ENCODE peak calls at places on chromosomes 6 and 20, in eight cellular contexts. One of them, this sample, is unnamed.

GRCh38 chr20:49344975-49345374 is 67.1 kb upstream of the ZNFX1 start:
- DNase-seq in CD8-positive, alpha-beta T cell: no peak
- DNase-seq in GM23248: peak; percentile 99
- DNase-seq in mammary epithelial cell: peak; percentile 84
- DNase-seq in ovary: peak; percentile 31
- DNase-seq in ascending aorta: no peak
- DNase-seq in SJCRH30: peak; percentile 88
- DNase-seq in CD8-positive, alpha-beta memory T cell: no peak
- DNase-seq in this sample: no peak

GRCh38 chr6:98775205-98775604 is 59.2 kb upstream of the POU3F2 start:
- DNase-seq in CD8-positive, alpha-beta T cell: no peak
- DNase-seq in GM23248: no peak
- DNase-seq in mammary epithelial cell: no peak
- DNase-seq in ovary: no peak
- DNase-seq in ascending aorta: no peak
- DNase-seq in SJCRH30: no peak
- DNase-seq in CD8-positive, alpha-beta memory T cell: no peak
- DNase-seq in this sample: no peak

GRCh38 chr6:170091000-170091638 is 199.8 kb downstream of the DLL1 start:
- DNase-seq in CD8-positive, alpha-beta T cell: peak; percentile 47
- DNase-seq in GM23248: no peak
- DNase-seq in mammary epithelial cell: no peak
- DNase-seq in ovary: peak; percentile 10
- DNase-seq in ascending aorta: no peak
- DNase-seq in SJCRH30: no peak
- DNase-seq in CD8-positive, alpha-beta memory T cell: no peak
- DNase-seq in this sample: no peak

GRCh38 chr6:42045538-42046460 is 4.5 kb upstream of the TAF8 start:
- DNase-seq in CD8-positive, alpha-beta T cell: peak; percentile 89
- DNase-seq in GM23248: peak; percentile 45
- DNase-seq in mammary epithelial cell: peak; percentile 89
- DNase-seq in ovary: peak; percentile 92
- DNase-seq in ascending aorta: peak; percentile 88
- DNase-seq in SJCRH30: peak; percentile 88
- DNase-seq in CD8-positive, alpha-beta memory T cell: peak; percentile 88
- DNase-seq in this sample: peak; percentile 65

GRCh38 chr20:35711588-35712209 is 12.5 kb downstream of the ROMO1 start:
- DNase-seq in CD8-positive, alpha-beta T cell: no peak
- DNase-seq in GM23248: peak; percentile 1
- DNase-seq in mammary epithelial cell: no peak
- DNase-seq in ovary: no peak
- DNase-seq in ascending aorta: no peak
- DNase-seq in SJCRH30: no peak
- DNase-seq in CD8-positive, alpha-beta memory T cell: no peak
- DNase-seq in this sample: no peak

GRCh38 chr6:31652925-31653724 is 664 bp upstream of the BAG6 start:
- DNase-seq in CD8-positive, alpha-beta T cell: no peak
- DNase-seq in GM23248: peak; percentile 94
- DNase-seq in mammary epithelial cell: no peak
- DNase-seq in ovary: no peak
- DNase-seq in ascending aorta: peak; percentile 56
- DNase-seq in SJCRH30: no peak
- DNase-seq in CD8-positive, alpha-beta memory T cell: peak; percentile 92
- DNase-seq in this sample: peak; percentile 58

GRCh38 chr20:4160761-4161305 is 145.5 kb upstream of the RNF24 start:
- DNase-seq in CD8-positive, alpha-beta T cell: no peak
- DNase-seq in GM23248: no peak
- DNase-seq in mammary epithelial cell: no peak
- DNase-seq in ovary: no peak
- DNase-seq in ascending aorta: no peak
- DNase-seq in SJCRH30: no peak
- DNase-seq in CD8-positive, alpha-beta memory T cell: no peak
- DNase-seq in this sample: peak; percentile 67

GRCh38 chr6:95364016-95364604 is 213.2 kb upstream of the MANEA start:
- DNase-seq in CD8-positive, alpha-beta T cell: no peak
- DNase-seq in GM23248: peak; percentile 40
- DNase-seq in mammary epithelial cell: no peak
- DNase-seq in ovary: no peak
- DNase-seq in ascending aorta: no peak
- DNase-seq in SJCRH30: peak; percentile 54
- DNase-seq in CD8-positive, alpha-beta memory T cell: no peak
- DNase-seq in this sample: no peak

GRCh38 chr20:10228330-10228729 is 9.7 kb downstream of the SNAP25 start:
- DNase-seq in CD8-positive, alpha-beta T cell: no peak
- DNase-seq in GM23248: no peak
- DNase-seq in mammary epithelial cell: peak; percentile 53
- DNase-seq in ovary: no peak
- DNase-seq in ascending aorta: no peak
- DNase-seq in SJCRH30: no peak
- DNase-seq in CD8-positive, alpha-beta memory T cell: no peak
- DNase-seq in this sample: no peak

GRCh38 chr20:3406481-3407425 is 716 bp downstream of the DNAAF9 start:
- DNase-seq in CD8-positive, alpha-beta T cell: peak; percentile 50
- DNase-seq in GM23248: peak; percentile 87
- DNase-seq in mammary epithelial cell: peak; percentile 40
- DNase-seq in ovary: peak; percentile 42
- DNase-seq in ascending aorta: no peak
- DNase-seq in SJCRH30: peak; percentile 72
- DNase-seq in CD8-positive, alpha-beta memory T cell: peak; percentile 3
- DNase-seq in this sample: no peak

GRCh38 chr6:51805517-51805916 is 281.9 kb downstream of the PKHD1 start:
- DNase-seq in CD8-positive, alpha-beta T cell: no peak
- DNase-seq in GM23248: no peak
- DNase-seq in mammary epithelial cell: no peak
- DNase-seq in ovary: no peak
- DNase-seq in ascending aorta: no peak
- DNase-seq in SJCRH30: no peak
- DNase-seq in CD8-positive, alpha-beta memory T cell: no peak
- DNase-seq in this sample: no peak

GRCh38 chr6:149032599-149033405 is 284.7 kb upstream of the TAB2 start:
- DNase-seq in CD8-positive, alpha-beta T cell: no peak
- DNase-seq in GM23248: peak; percentile 93
- DNase-seq in mammary epithelial cell: peak; percentile 87
- DNase-seq in ovary: peak; percentile 61
- DNase-seq in ascending aorta: no peak
- DNase-seq in SJCRH30: peak; percentile 23
- DNase-seq in CD8-positive, alpha-beta memory T cell: no peak
- DNase-seq in this sample: no peak

GRCh38 chr6:40695114-40695513 is 108.0 kb upstream of the LRFN2 start:
- DNase-seq in CD8-positive, alpha-beta T cell: no peak
- DNase-seq in GM23248: no peak
- DNase-seq in mammary epithelial cell: no peak
- DNase-seq in ovary: no peak
- DNase-seq in ascending aorta: no peak
- DNase-seq in SJCRH30: no peak
- DNase-seq in CD8-positive, alpha-beta memory T cell: no peak
- DNase-seq in this sample: no peak

GRCh38 chr20:64149141-64149540 is 15.1 kb upstream of the MYT1 start:
- DNase-seq in CD8-positive, alpha-beta T cell: no peak
- DNase-seq in GM23248: no peak
- DNase-seq in mammary epithelial cell: no peak
- DNase-seq in ovary: no peak
- DNase-seq in ascending aorta: no peak
- DNase-seq in SJCRH30: no peak
- DNase-seq in CD8-positive, alpha-beta memory T cell: no peak
- DNase-seq in this sample: no peak

GRCh38 chr6:109455161-109455501 is 441 bp downstream of the MICAL1 start:
- DNase-seq in CD8-positive, alpha-beta T cell: peak; percentile 65
- DNase-seq in GM23248: peak; percentile 46
- DNase-seq in mammary epithelial cell: peak; percentile 27
- DNase-seq in ovary: peak; percentile 44
- DNase-seq in ascending aorta: no peak
- DNase-seq in SJCRH30: no peak
- DNase-seq in CD8-positive, alpha-beta memory T cell: peak; percentile 68
- DNase-seq in this sample: no peak

GRCh38 chr6:35049885-35050284 is 91.3 kb downstream of the TCP11 start:
- DNase-seq in CD8-positive, alpha-beta T cell: no peak
- DNase-seq in GM23248: peak; percentile 68
- DNase-seq in mammary epithelial cell: no peak
- DNase-seq in ovary: no peak
- DNase-seq in ascending aorta: no peak
- DNase-seq in SJCRH30: peak; percentile 84
- DNase-seq in CD8-positive, alpha-beta memory T cell: no peak
- DNase-seq in this sample: peak; percentile 41

GRCh38 chr6:167152858-167153257 is 4.9 kb downstream of the GPR31 start:
- DNase-seq in CD8-positive, alpha-beta T cell: no peak
- DNase-seq in GM23248: no peak
- DNase-seq in mammary epithelial cell: no peak
- DNase-seq in ovary: no peak
- DNase-seq in ascending aorta: no peak
- DNase-seq in SJCRH30: no peak
- DNase-seq in CD8-positive, alpha-beta memory T cell: peak; percentile 27
- DNase-seq in this sample: no peak

GRCh38 chr6:119979862-119980261 is 630.3 kb upstream of the MAN1A1 start:
- DNase-seq in CD8-positive, alpha-beta T cell: no peak
- DNase-seq in GM23248: peak; percentile 44
- DNase-seq in mammary epithelial cell: no peak
- DNase-seq in ovary: no peak
- DNase-seq in ascending aorta: no peak
- DNase-seq in SJCRH30: peak; percentile 55
- DNase-seq in CD8-positive, alpha-beta memory T cell: no peak
- DNase-seq in this sample: no peak

GRCh38 chr6:35810831-35811698 is 5.9 kb downstream of the LHFPL5 start:
- DNase-seq in CD8-positive, alpha-beta T cell: no peak
- DNase-seq in GM23248: peak; percentile 87
- DNase-seq in mammary epithelial cell: peak; percentile 87
- DNase-seq in ovary: no peak
- DNase-seq in ascending aorta: no peak
- DNase-seq in SJCRH30: peak; percentile 48
- DNase-seq in CD8-positive, alpha-beta memory T cell: no peak
- DNase-seq in this sample: no peak

GRCh38 chr6:115898246-115898645 is 162.4 kb downstream of the FRK start:
- DNase-seq in CD8-positive, alpha-beta T cell: no peak
- DNase-seq in GM23248: peak; percentile 64
- DNase-seq in mammary epithelial cell: no peak
- DNase-seq in ovary: no peak
- DNase-seq in ascending aorta: no peak
- DNase-seq in SJCRH30: peak; percentile 17
- DNase-seq in CD8-positive, alpha-beta memory T cell: no peak
- DNase-seq in this sample: no peak

GRCh38 chr6:36075656-36076055 is 48.0 kb downstream of the MAPK14 start:
- DNase-seq in CD8-positive, alpha-beta T cell: no peak
- DNase-seq in GM23248: no peak
- DNase-seq in mammary epithelial cell: no peak
- DNase-seq in ovary: no peak
- DNase-seq in ascending aorta: no peak
- DNase-seq in SJCRH30: no peak
- DNase-seq in CD8-positive, alpha-beta memory T cell: peak; percentile 5
- DNase-seq in this sample: no peak

GRCh38 chr6:75257661-75258060 is 14.1 kb upstream of the COX7A2 start:
- DNase-seq in CD8-positive, alpha-beta T cell: no peak
- DNase-seq in GM23248: no peak
- DNase-seq in mammary epithelial cell: no peak
- DNase-seq in ovary: no peak
- DNase-seq in ascending aorta: no peak
- DNase-seq in SJCRH30: no peak
- DNase-seq in CD8-positive, alpha-beta memory T cell: no peak
- DNase-seq in this sample: no peak
- H3K27ac ChIP-seq in CD8-positive, alpha-beta T cell: no peak overlapping the region
- H3K27ac ChIP-seq in GM23248: no peak overlapping the region
- H3K27ac ChIP-seq in mammary epithelial cell: no peak overlapping the region
- H3K27ac ChIP-seq in ovary: no peak overlapping the region
- H3K27ac ChIP-seq in ascending aorta: no peak overlapping the region
- H3K27ac ChIP-seq in SJCRH30: no peak overlapping the region
- H3K27ac ChIP-seq in CD8-positive, alpha-beta memory T cell: no peak overlapping the region
- H3K27ac ChIP-seq in this sample: no peak overlapping the region

DNA sequence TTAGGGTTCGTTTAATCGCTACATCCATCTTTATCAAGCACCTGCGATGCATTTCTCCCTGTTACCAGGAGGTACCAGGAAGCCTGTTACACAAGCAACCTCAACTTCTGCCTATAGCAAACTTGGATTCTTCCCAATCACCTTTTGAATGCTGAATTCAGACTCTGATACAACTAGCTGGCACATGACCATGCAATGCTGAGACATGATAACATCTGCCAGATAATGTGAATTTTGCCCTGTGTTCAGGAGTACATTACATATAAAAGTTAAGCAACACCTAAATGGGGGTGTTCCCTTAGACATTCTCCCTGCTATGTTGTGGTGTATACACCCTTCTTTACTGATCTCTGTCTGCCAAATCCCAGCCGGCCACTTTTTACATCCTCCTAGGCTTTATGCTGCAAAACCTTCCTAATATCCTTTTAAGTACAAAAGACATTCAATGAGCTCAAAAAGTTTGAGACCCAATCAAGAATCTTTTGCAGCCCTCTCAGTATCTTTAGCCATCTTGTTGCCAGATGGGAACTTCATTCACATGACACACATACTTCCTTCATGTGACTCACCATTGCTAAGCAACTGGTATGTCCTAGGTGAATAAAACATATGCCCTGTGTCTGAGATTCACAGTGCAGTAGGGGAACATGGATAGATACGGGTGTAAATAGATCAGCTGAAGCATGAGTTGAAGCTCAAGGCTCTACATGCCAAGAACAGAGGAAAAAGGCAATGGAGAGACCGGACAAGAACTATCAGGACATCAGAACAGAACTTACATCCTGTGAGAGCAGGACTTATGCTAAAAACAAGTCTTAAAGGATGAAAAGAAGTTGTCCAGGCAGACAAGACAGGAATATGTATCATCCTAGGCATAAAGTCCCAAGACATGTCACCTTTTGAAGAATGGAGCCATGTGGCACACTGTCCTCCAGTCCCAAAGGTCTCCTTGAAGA is 84.3 kb downstream of the ZHX3 start:
- DNase-seq in CD8-positive, alpha-beta T cell: no peak
- DNase-seq in GM23248: peak; percentile 95
- DNase-seq in mammary epithelial cell: peak; percentile 80
- DNase-seq in ovary: no peak
- DNase-seq in ascending aorta: no peak
- DNase-seq in SJCRH30: no peak
- DNase-seq in CD8-positive, alpha-beta memory T cell: no peak
- DNase-seq in this sample: no peak
- H3K27ac ChIP-seq in CD8-positive, alpha-beta T cell: no peak overlapping the region
- H3K27ac ChIP-seq in GM23248: peak overlapping the region; percentile 89
- H3K27ac ChIP-seq in mammary epithelial cell: peak overlapping the region; percentile 98
- H3K27ac ChIP-seq in ovary: peak overlapping the region; percentile 49
- H3K27ac ChIP-seq in ascending aorta: peak overlapping the region; percentile 89
- H3K27ac ChIP-seq in SJCRH30: no peak overlapping the region
- H3K27ac ChIP-seq in CD8-positive, alpha-beta memory T cell: no peak overlapping the region
- H3K27ac ChIP-seq in this sample: peak overlapping the region; percentile 94

DNA sequence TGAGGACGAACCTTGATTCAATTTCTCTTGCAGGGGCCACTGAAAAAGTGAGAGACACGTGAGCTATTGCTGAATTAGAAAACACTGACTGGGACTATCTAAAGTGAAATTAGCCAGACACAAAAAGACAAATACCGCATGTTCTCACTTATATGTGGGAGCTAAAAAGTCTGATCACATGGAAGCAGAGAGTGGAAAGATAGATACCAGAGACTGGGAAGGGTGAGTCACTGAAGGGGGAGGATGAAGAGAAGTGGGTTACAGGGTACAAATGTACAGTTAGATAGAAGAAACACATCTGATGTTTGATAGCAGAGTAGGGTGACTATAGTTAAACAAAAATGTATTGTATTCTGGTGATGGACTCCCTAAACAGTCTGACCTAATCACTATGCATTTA is 13.4 kb downstream of the CST3 start:
- DNase-seq in CD8-positive, alpha-beta T cell: no peak
- DNase-seq in GM23248: peak; percentile 39
- DNase-seq in mammary epithelial cell: peak; percentile 52
- DNase-seq in ovary: no peak
- DNase-seq in ascending aorta: no peak
- DNase-seq in SJCRH30: no peak
- DNase-seq in CD8-positive, alpha-beta memory T cell: no peak
- DNase-seq in this sample: no peak
- H3K27ac ChIP-seq in CD8-positive, alpha-beta T cell: no peak overlapping the region
- H3K27ac ChIP-seq in GM23248: no peak overlapping the region
- H3K27ac ChIP-seq in mammary epithelial cell: peak overlapping the region; percentile 99
- H3K27ac ChIP-seq in ovary: no peak overlapping the region
- H3K27ac ChIP-seq in ascending aorta: peak overlapping the region; percentile 91
- H3K27ac ChIP-seq in SJCRH30: no peak overlapping the region
- H3K27ac ChIP-seq in CD8-positive, alpha-beta memory T cell: no peak overlapping the region
- H3K27ac ChIP-seq in this sample: no peak overlapping the region

GRCh38 chr6:26087284-26088115 is at the start of gene HFE:
- DNase-seq in CD8-positive, alpha-beta T cell: peak; percentile 58
- DNase-seq in GM23248: peak; percentile 83
- DNase-seq in mammary epithelial cell: peak; percentile 51
- DNase-seq in ovary: peak; percentile 69
- DNase-seq in ascending aorta: no peak
- DNase-seq in SJCRH30: peak; percentile 26
- DNase-seq in CD8-positive, alpha-beta memory T cell: peak; percentile 27
- DNase-seq in this sample: peak; percentile 21
- H3K27ac ChIP-seq in CD8-positive, alpha-beta T cell: peak within 1 kb of the TSS; percentile 56
- H3K27ac ChIP-seq in GM23248: peak within 1 kb of the TSS; percentile 91
- H3K27ac ChIP-seq in mammary epithelial cell: peak within 1 kb of the TSS; percentile 73
- H3K27ac ChIP-seq in ovary: peak within 1 kb of the TSS; percentile 91
- H3K27ac ChIP-seq in ascending aorta: peak within 1 kb of the TSS; percentile 86
- H3K27ac ChIP-seq in SJCRH30: peak within 1 kb of the TSS; percentile 32
- H3K27ac ChIP-seq in CD8-positive, alpha-beta memory T cell: peak within 1 kb of the TSS; percentile 70
- H3K27ac ChIP-seq in this sample: peak within 1 kb of the TSS; percentile 22

This sample was measured in caudate nucleus.